ENCODE peak calls at places on chromosome 15, in four cellular contexts. R, F, W and H are unnamed samples.

GRCh38 chr15:57549935-57550334 is 41.8 kb upstream of the MYZAP start:
- DNase-seq in R (no peak), W (no peak), F (no peak), H (no peak)

GRCh38 chr15:39388118-39388517 is 192.8 kb upstream of the THBS1 start:
- DNase-seq in W (no peak), F (no peak), R (no peak), H (no peak)

GRCh38 chr15:52790166-52790708 is at the start of gene ONECUT1:
- DNase-seq in R (peak), W (no peak), F (peak), H (peak)

GRCh38 chr15:40379853-40380252 is 2.7 kb upstream of the KNSTRN start:
- DNase-seq in F (no peak), W (no peak), R (peak), H (peak)

GRCh38 chr15:31457161-31457560 is 130.5 kb downstream of the KLF13 start:
- DNase-seq in R (peak), W (no peak), F (no peak), H (no peak)

GRCh38 chr15:40291088-40291574 is 8.3 kb upstream of the ANKRD63 start:
- DNase-seq in R (peak), F (peak), W (no peak), H (peak)

GRCh38 chr15:40960151-40960885 is 7.0 kb downstream of the CHAC1 start:
- DNase-seq in R (no peak), F (no peak), W (no peak), H (no peak)

GRCh38 chr15:75844629-75845390 is 1.6 kb downstream of the UBE2Q2 start:
- DNase-seq in R (no peak), F (no peak), W (no peak), H (no peak)

GRCh38 chr15:42576040-42576594 is 711 bp downstream of the STARD9 start:
- DNase-seq in R (no peak), W (no peak), F (no peak), H (no peak)

GRCh38 chr15:38868326-38869114 is 303.9 kb upstream of the RASGRP1 start:
- DNase-seq in R (peak), F (no peak), W (no peak), H (peak)

GRCh38 chr15:78131295-78132021 is at the start of gene CIB2:
- DNase-seq in F (peak), R (peak), W (no peak), H (peak)

GRCh38 chr15:65034719-65035118 is 5.3 kb upstream of the MTFMT start:
- DNase-seq in F (no peak), W (no peak), R (no peak), H (no peak)

GRCh38 chr15:81165565-81165964 is 31.1 kb upstream of the IL16 start:
- DNase-seq in R (no peak), W (no peak), F (no peak), H (peak)

GRCh38 chr15:81372571-81372970 is 1.4 kb downstream of the TMC3 start:
- DNase-seq in R (no peak), F (no peak), W (no peak), H (no peak)

GRCh38 chr15:91776104-91776503 is 77.4 kb upstream of the SLCO3A1 start:
- DNase-seq in R (no peak), W (no peak), F (no peak), H (no peak)

GRCh38 chr15:85318048-85318731 is 62.2 kb upstream of the AKAP13 start:
- DNase-seq in F (no peak), W (peak), R (peak), H (peak)

GRCh38 chr15:84889991-84890669 is 5.7 kb downstream of the SLC28A1 start:
- DNase-seq in F (no peak), W (no peak), R (no peak), H (no peak)

GRCh38 chr15:57565326-57565725 is 26.4 kb upstream of the MYZAP start:
- DNase-seq in R (peak), W (no peak), F (no peak), H (peak)

GRCh38 chr15:55230953-55231352 is 34.2 kb upstream of the RSL24D1 start:
- DNase-seq in F (no peak), W (no peak), R (no peak), H (no peak)

GRCh38 chr15:89052474-89052873 is 35.8 kb upstream of the ABHD2 start:
- DNase-seq in F (no peak), W (no peak), R (no peak), H (peak)

GRCh38 chr15:64521201-64521600 is 60.8 kb downstream of the ZNF609 start:
- DNase-seq in R (no peak), F (no peak), W (no peak), H (no peak)

GRCh38 chr15:90598053-90598577 is 68.4 kb downstream of the CRTC3 start:
- DNase-seq in R (peak), W (peak), F (peak), H (no peak)

DNA sequence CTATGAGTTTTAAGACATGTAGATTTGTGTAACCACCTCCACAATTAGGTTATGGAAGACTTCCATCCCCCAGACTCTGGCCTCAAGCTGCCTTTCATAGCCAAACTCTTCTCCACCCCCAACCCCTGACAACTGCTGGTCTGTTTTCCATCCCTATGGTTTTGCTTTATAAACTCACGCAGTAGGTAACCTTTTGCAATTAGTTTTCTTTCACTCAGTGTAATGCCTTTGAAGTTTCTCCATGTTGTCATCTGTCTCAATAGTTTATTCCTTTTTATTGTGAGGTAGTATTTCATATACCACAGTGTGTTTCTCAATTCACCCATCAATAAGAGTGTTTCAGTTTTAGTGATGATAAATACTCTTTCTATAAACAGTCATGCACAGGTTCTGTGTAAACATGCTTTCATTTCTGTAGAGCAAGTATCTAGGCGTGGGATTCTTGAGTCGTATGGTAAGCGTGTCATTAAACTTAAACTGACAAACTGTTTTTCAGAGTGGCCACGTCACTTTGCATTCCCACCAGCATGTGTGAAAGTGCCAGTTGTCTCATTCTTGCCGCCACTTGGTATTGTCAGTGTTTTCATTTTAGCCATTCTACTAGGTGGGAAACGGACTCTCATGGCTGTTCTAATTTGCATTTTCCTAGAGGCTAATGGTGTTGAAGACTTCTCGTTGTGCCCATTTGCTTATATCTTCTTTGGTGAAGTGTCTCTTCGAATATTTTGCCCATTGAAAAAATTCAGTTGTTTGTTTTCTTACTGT is 47.3 kb upstream of the ALDH1A3 start:
- DNase-seq in F (no peak), W (no peak), R (no peak), H (no peak)
- TF ChIP-seq ELK1 in F (no peak), W (no peak), R (no peak), H (no peak)

GRCh38 chr15:36653851-36654250 is 74.4 kb downstream of the CDIN1 start:
- DNase-seq in W (no peak), R (no peak), F (no peak), H (no peak)
- TF ChIP-seq ELK1 in W (no peak), R (no peak), F (no peak), H (no peak)

DNA sequence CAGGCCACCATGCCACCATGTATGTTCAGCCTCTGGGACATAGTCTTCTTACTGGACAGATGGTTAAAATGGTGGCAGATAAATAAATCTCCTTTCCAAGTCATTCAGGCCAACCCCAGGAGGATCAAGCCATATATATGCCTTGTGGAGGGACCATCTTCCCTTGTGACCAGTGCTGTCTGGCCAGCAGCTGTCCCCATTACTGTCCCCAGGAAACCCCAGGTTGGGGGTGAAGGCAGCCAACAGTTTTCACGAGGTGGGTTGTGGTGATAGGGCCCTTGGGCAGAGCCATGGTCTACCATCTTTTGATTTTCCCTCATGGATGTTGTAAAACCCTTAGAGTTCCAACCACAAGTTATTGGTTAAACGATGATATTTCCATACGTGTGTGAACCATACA is 48.7 kb upstream of the PCSK6 start:
- DNase-seq in W (no peak), R (no peak), F (no peak), H (no peak)
- TF ChIP-seq ELK1 in W (no peak), R (no peak), F (no peak), H (no peak)

GRCh38 chr15:63258658-63259057 is 18.7 kb upstream of the APH1B start:
- DNase-seq in R (peak), F (peak), W (no peak), H (no peak)

GRCh38 chr15:63252292-63252691 is 25.1 kb upstream of the APH1B start:
- DNase-seq in W (no peak), F (no peak), R (no peak), H (no peak)

GRCh38 chr15:63256433-63256884 is 20.9 kb upstream of the APH1B start:
- DNase-seq in F (peak), W (no peak), R (peak), H (peak)

GRCh38 chr15:63254991-63255390 is 22.4 kb upstream of the APH1B start:
- DNase-seq in W (no peak), F (no peak), R (no peak), H (no peak)

GRCh38 chr15:63255485-63255990 is 21.9 kb upstream of the APH1B start:
- DNase-seq in W (no peak), F (no peak), R (no peak), H (no peak)
- TF ChIP-seq ELK1 in W (no peak), F (no peak), R (no peak), H (no peak)

GRCh38 chr15:69579950-69580618 is 127.5 kb downstream of the RPLP1 start:
- DNase-seq in F (no peak), R (no peak), W (no peak), H (no peak)

GRCh38 chr15:69587731-69588130 is 135.1 kb downstream of the RPLP1 start:
- DNase-seq in F (no peak), R (no peak), W (no peak), H (no peak)

GRCh38 chr15:69586721-69587120 is 134.1 kb downstream of the RPLP1 start:
- DNase-seq in W (no peak), R (no peak), F (no peak), H (no peak)

GRCh38 chr15:69585937-69586336 is 133.3 kb downstream of the RPLP1 start:
- DNase-seq in F (no peak), R (no peak), W (no peak), H (no peak)

GRCh38 chr15:69583627-69584026 is 131.0 kb downstream of the RPLP1 start:
- DNase-seq in F (no peak), R (no peak), W (no peak), H (no peak)
- TF ChIP-seq ELK1 in F (no peak), R (no peak), W (no peak), H (no peak)

GRCh38 chr15:33852570-33852969 is 115.7 kb upstream of the CHRM5 start:
- DNase-seq in W (no peak), R (peak), F (no peak), H (peak)

GRCh38 chr15:33846862-33847261 is 121.4 kb upstream of the CHRM5 start:
- DNase-seq in R (no peak), F (no peak), W (no peak), H (no peak)

GRCh38 chr15:33852094-33852493 is 116.2 kb upstream of the CHRM5 start:
- DNase-seq in W (no peak), F (no peak), R (no peak), H (peak)

GRCh38 chr15:33848011-33848410 is 120.3 kb upstream of the CHRM5 start:
- DNase-seq in W (no peak), F (no peak), R (no peak), H (no peak)

DNA sequence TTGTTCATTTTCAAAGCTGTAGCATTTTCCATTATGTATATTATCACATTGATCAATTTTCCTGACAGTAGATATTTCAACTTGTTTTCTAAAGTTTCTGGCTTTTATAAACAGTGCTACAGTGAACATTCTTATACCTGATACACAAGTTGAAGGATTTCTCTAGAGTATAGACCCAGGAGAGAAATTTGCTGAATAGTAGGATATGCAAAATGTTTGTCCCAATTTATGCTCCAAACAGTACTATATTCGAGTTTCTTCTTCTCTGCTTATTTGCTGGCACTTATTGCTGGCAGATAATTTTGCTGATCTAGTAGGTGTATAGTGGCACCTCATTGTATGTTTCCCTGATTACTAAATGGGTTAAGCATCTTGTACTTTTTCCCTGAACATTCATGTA is 117.2 kb upstream of the CHRM5 start:
- DNase-seq in W (no peak), R (no peak), F (no peak), H (no peak)
- TF ChIP-seq ELK1 in W (no peak), R (no peak), F (no peak), H (no peak)

GRCh38 chr15:36905908-36906307 is 194.4 kb downstream of the MEIS2 start:
- DNase-seq in W (no peak), F (no peak), R (no peak), H (peak)
- TF ChIP-seq ELK1 in W (no peak), F (no peak), R (no peak), H (no peak)

DNA sequence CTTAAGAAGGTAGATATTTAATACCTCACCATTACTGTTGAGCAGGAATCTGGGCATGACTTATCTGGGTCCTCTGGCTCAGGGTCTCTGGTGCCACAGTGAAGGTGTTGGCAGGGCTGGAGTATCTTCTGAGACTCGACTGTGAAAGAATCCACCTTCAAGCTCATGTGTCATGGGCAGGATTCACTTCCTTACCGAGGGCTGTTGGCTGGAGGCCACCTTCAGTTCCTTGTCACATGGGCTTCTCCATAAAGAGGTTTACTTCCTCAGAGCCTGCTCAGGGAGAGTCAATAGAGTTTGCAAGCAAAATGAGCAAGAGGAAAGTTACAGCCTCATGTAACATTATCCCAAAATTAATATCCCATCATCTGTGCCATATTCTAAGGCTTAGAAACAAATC is 459.5 kb downstream of the NR2F2 start:
- DNase-seq in F (no peak), W (no peak), R (no peak), H (no peak)
- TF ChIP-seq ELK1 in F (no peak), W (no peak), R (no peak), H (no peak)

GRCh38 chr15:73051402-73051810 is 857 bp upstream of the NEO1 start:
- DNase-seq in F (peak), R (no peak), W (no peak), H (no peak)
- TF ChIP-seq ELK1 in F (no peak), R (no peak), W (no peak), H (no peak)